ENCODE peak calls at places on chromosome 16, in eight cellular contexts. V, S, L, H, J, F, G and X are unnamed samples.
A peak's percentile ranks its signal among the peaks of the same experiment; 100 is the strongest.

GRCh38 chr16:87094246-87094865 is 222.8 kb downstream of the C16orf95 start:
- DNase-seq in V (no peak), S (no peak), L (no peak), H (no peak), J (no peak), F (no peak), G (no peak), X (no peak)

GRCh38 chr16:12511308-12511707 is 292.4 kb downstream of the CPPED1 start:
- DNase-seq in V (no peak), S (no peak), L (no peak), H (no peak), J (peak; percentile 30), F (no peak), G (no peak), X (no peak)

GRCh38 chr16:17416461-17417221 is 54.1 kb downstream of the XYLT1 start:
- DNase-seq in V (no peak), S (no peak), L (no peak), H (no peak), J (peak; percentile 47), F (peak; percentile 17), G (peak; percentile 31), X (peak; percentile 19)

GRCh38 chr16:24681793-24682192 is 47.7 kb upstream of the TNRC6A start:
- DNase-seq in V (no peak), S (no peak), L (no peak), H (peak; percentile 56), J (no peak), F (no peak), G (no peak), X (no peak)

GRCh38 chr16:56911771-56912541 is 20.0 kb upstream of the HERPUD1 start:
- DNase-seq in V (no peak), S (no peak), L (peak; percentile 69), H (peak; percentile 64), J (peak; percentile 23), F (no peak), G (peak; percentile 48), X (no peak)

GRCh38 chr16:85170066-85171003 is 58.1 kb upstream of the CIBAR2 start:
- DNase-seq in V (no peak), S (no peak), L (no peak), H (no peak), J (no peak), F (no peak), G (no peak), X (no peak)

GRCh38 chr16:31333686-31334649 is 21.0 kb upstream of the ITGAX start:
- DNase-seq in V (no peak), S (no peak), L (no peak), H (peak; percentile 9), J (no peak), F (no peak), G (no peak), X (no peak)

GRCh38 chr16:48811478-48811877 is 201.5 kb upstream of the N4BP1 start:
- DNase-seq in V (no peak), S (no peak), L (no peak), H (no peak), J (no peak), F (no peak), G (no peak), X (no peak)

GRCh38 chr16:73048292-73049050 is 543 bp upstream of the ZFHX3 start:
- DNase-seq in V (peak; percentile 60), S (no peak), L (peak; percentile 87), H (peak; percentile 43), J (no peak), F (no peak), G (no peak), X (no peak)

GRCh38 chr16:8776193-8776592 is 21.2 kb downstream of the TMEM186 start:
- DNase-seq in V (no peak), S (no peak), L (no peak), H (no peak), J (no peak), F (no peak), G (no peak), X (no peak)

GRCh38 chr16:46961373-46962353 is 11.8 kb downstream of the DNAJA2 start:
- DNase-seq in V (no peak), S (no peak), L (no peak), H (peak; percentile 35), J (no peak), F (no peak), G (no peak), X (no peak)

GRCh38 chr16:70156207-70156978 is 17.2 kb upstream of the CLEC18C start:
- DNase-seq in V (no peak), S (no peak), L (no peak), H (no peak), J (no peak), F (no peak), G (no peak), X (no peak)

GRCh38 chr16:54287018-54287757 is 601 bp upstream of the IRX3 start:
- DNase-seq in V (no peak), S (no peak), L (no peak), H (no peak), J (no peak), F (no peak), G (no peak), X (no peak)

GRCh38 chr16:88628512-88628974 is 9.8 kb upstream of the IL17C start:
- DNase-seq in V (no peak), S (no peak), L (no peak), H (no peak), J (no peak), F (no peak), G (no peak), X (no peak)

GRCh38 chr16:79402356-79402755 is 198.2 kb downstream of the MAF start:
- DNase-seq in V (no peak), S (no peak), L (no peak), H (no peak), J (no peak), F (no peak), G (peak; percentile 57), X (no peak)

GRCh38 chr16:51756447-51757123 is 605.5 kb upstream of the SALL1 start:
- DNase-seq in V (no peak), S (no peak), L (no peak), H (no peak), J (no peak), F (no peak), G (no peak), X (no peak)

GRCh38 chr16:35196313-35196712 is 1736.9 kb downstream of the TP53TG3F start:
- DNase-seq in V (no peak), S (no peak), L (no peak), H (no peak), J (no peak), F (no peak), G (no peak), X (no peak)

GRCh38 chr16:68995011-68995504 is 110.4 kb upstream of the HAS3 start:
- DNase-seq in V (no peak), S (no peak), L (no peak), H (peak; percentile 55), J (no peak), F (no peak), G (no peak), X (no peak)

GRCh38 chr16:49410226-49410625 is 36.6 kb downstream of the C16orf78 start:
- DNase-seq in V (no peak), S (no peak), L (peak; percentile 37), H (no peak), J (no peak), F (no peak), G (no peak), X (no peak)

GRCh38 chr16:1871974-1872635 is at the start of gene MEIOB:
- DNase-seq in V (no peak), S (no peak), L (no peak), H (no peak), J (no peak), F (no peak), G (no peak), X (no peak)

GRCh38 chr16:62105244-62105643 is 69.0 kb upstream of the CDH8 start:
- DNase-seq in V (no peak), S (no peak), L (no peak), H (no peak), J (no peak), F (no peak), G (no peak), X (no peak)

GRCh38 chr16:77531741-77532140 is 96.9 kb upstream of the ADAMTS18 start:
- DNase-seq in V (no peak), S (no peak), L (no peak), H (peak; percentile 86), J (no peak), F (no peak), G (no peak), X (no peak)

GRCh38 chr16:90018297-90019200 is 707 bp downstream of the DBNDD1 start:
- DNase-seq in V (no peak), S (no peak), L (no peak), H (no peak), J (no peak), F (no peak), G (no peak), X (no peak)

GRCh38 chr16:81616321-81617020 is 162.6 kb upstream of the PLCG2 start:
- DNase-seq in V (peak; percentile 43), S (no peak), L (no peak), H (peak; percentile 64), J (peak; percentile 59), F (peak; percentile 51), G (peak; percentile 70), X (peak; percentile 53)

GRCh38 chr16:87762620-87763019 is 3.2 kb downstream of the KLHDC4 start:
- DNase-seq in V (no peak), S (no peak), L (no peak), H (no peak), J (no peak), F (no peak), G (no peak), X (no peak)

GRCh38 chr16:4797805-4798252 is 2.7 kb downstream of the SMIM22 start:
- DNase-seq in V (no peak), S (no peak), L (no peak), H (no peak), J (no peak), F (no peak), G (no peak), X (no peak)

GRCh38 chr16:89687092-89687940 is 827 bp downstream of the CDK10 start:
- DNase-seq in V (no peak), S (no peak), L (no peak), H (peak; percentile 22), J (no peak), F (no peak), G (peak; percentile 87), X (no peak)

GRCh38 chr16:27795992-27796614 is 246.2 kb downstream of the KATNIP start:
- DNase-seq in V (no peak), S (no peak), L (no peak), H (peak; percentile 45), J (peak; percentile 11), F (no peak), G (peak; percentile 40), X (no peak)

GRCh38 chr16:88197481-88198456 is 185.0 kb upstream of the ZNF469 start:
- DNase-seq in V (no peak), S (no peak), L (no peak), H (no peak), J (no peak), F (no peak), G (no peak), X (no peak)

GRCh38 chr16:77794586-77794985 is 6.2 kb downstream of the VAT1L start:
- DNase-seq in V (no peak), S (no peak), L (no peak), H (peak; percentile 78), J (no peak), F (no peak), G (no peak), X (no peak)

GRCh38 chr16:17237350-17237944 is 233.3 kb downstream of the XYLT1 start:
- DNase-seq in V (no peak), S (no peak), L (no peak), H (no peak), J (peak; percentile 5), F (no peak), G (no peak), X (no peak)

GRCh38 chr16:87729266-87729954 is 36.4 kb downstream of the KLHDC4 start:
- DNase-seq in V (no peak), S (no peak), L (no peak), H (no peak), J (no peak), F (no peak), G (no peak), X (no peak)

GRCh38 chr16:19114359-19115147 is 789 bp downstream of the ITPRIPL2 start:
- DNase-seq in V (peak; percentile 69), S (peak; percentile 30), L (peak; percentile 71), H (peak; percentile 65), J (no peak), F (no peak), G (peak; percentile 57), X (no peak)

GRCh38 chr16:27486344-27486743 is 63.4 kb downstream of the GTF3C1 start:
- DNase-seq in V (no peak), S (no peak), L (no peak), H (no peak), J (no peak), F (no peak), G (no peak), X (no peak)